ENCODE peak calls at places on chromosomes 13 and 19, in four cellular contexts. L is PC-9; V is CD8-positive, alpha-beta T cell; N is left ventricle myocardium inferior. S is an unnamed sample.

GRCh38 chr19:49098795-49099194 is 13.5 kb downstream of the SNRNP70 start:
- DNase-seq in L (no peak), V (no peak), N (no peak), S (no peak)

GRCh38 chr19:50300814-50301606 is 28.2 kb downstream of the KCNC3 start:
- DNase-seq in L (peak; percentile 73), V (no peak), N (no peak), S (peak; percentile 64)

GRCh38 chr13:21924958-21925357 is 254.1 kb downstream of the FGF9 start:
- DNase-seq in L (no peak), V (no peak), N (no peak), S (no peak)

GRCh38 chr13:30908416-30908980 is 2.4 kb downstream of the MEDAG start:
- DNase-seq in L (no peak), V (no peak), N (peak; percentile 47), S (peak; percentile 89)

GRCh38 chr13:50527612-50528509 is 315.6 kb downstream of the DLEU7 start:
- DNase-seq in L (no peak), V (no peak), N (no peak), S (no peak)

GRCh38 chr13:110637747-110638146 is 22.4 kb downstream of the NAXD start:
- DNase-seq in L (no peak), V (no peak), N (no peak), S (no peak)

GRCh38 chr19:51971624-51972023 is 15.0 kb downstream of the ZNF350 start:
- DNase-seq in L (no peak), V (peak; percentile 9), N (no peak), S (peak; percentile 23)

GRCh38 chr13:25046985-25047660 is 48.8 kb upstream of the PABPC3 start:
- DNase-seq in L (no peak), V (no peak), N (no peak), S (peak; percentile 16)

GRCh38 chr19:43474986-43475705 is 9.7 kb upstream of the LYPD3 start:
- DNase-seq in L (peak; percentile 81), V (peak; percentile 99), N (peak; percentile 95), S (no peak)

GRCh38 chr19:39410620-39411005 is 1.9 kb upstream of the PLEKHG2 start:
- DNase-seq in L (peak; percentile 15), V (peak; percentile 33), N (no peak), S (no peak)

GRCh38 chr13:98976941-98977340 is 923 bp downstream of the DOCK9 start:
- DNase-seq in L (no peak), V (no peak), N (no peak), S (no peak)

GRCh38 chr19:55353356-55353802 is 1.1 kb downstream of the COX6B2 start:
- DNase-seq in L (no peak), V (no peak), N (no peak), S (no peak)

GRCh38 chr19:10683064-10683426 is 18.2 kb upstream of the QTRT1 start:
- DNase-seq in L (no peak), V (no peak), N (no peak), S (no peak)

GRCh38 chr19:10681658-10682057 is 19.6 kb upstream of the QTRT1 start:
- DNase-seq in L (no peak), V (no peak), N (no peak), S (no peak)

GRCh38 chr19:10682397-10683063 is 18.7 kb upstream of the QTRT1 start:
- DNase-seq in L (no peak), V (no peak), N (no peak), S (no peak)

GRCh38 chr19:10685210-10685609 is 16.0 kb upstream of the QTRT1 start:
- DNase-seq in L (no peak), V (no peak), N (no peak), S (no peak)

DNA sequence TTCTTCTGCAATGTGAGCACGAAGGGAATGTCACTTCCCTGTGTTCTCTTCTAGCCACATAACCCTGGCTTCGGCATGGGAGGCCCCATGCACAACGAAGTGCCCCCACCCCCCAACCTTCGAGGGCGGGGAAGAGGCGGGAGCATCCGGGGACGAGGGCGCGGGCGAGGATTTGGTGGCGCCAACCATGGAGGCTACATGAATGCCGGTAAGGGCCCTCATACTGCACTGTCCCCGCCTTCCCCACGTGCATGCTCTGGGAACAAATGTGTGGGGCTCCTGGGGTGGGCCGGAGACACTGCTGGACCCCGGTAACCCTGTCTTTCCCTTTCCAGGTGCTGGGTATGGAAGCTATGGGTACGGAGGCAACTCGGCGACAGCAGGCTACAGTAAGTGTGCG is 17.7 kb upstream of the QTRT1 start:
- DNase-seq in L (no peak), V (no peak), N (no peak), S (no peak)
- H3K36me3 ChIP-seq in L (peaks cover 60% of the 10 kb centered on the region), V (peaks cover 85% of the 10 kb centered on the region), N (peaks cover 91% of the 10 kb centered on the region), S (peaks cover 96% of the 10 kb centered on the region)

GRCh38 chr19:36745870-36746269 is 26.7 kb downstream of the ZNF850 start:
- DNase-seq in L (peak; percentile 46), V (no peak), N (no peak), S (no peak)
- H3K9me3 ChIP-seq in L (peaks cover 60% of the 10 kb centered on the region), V (peaks cover 52% of the 10 kb centered on the region), N (peaks cover 100% of the 10 kb centered on the region), S (peaks cover 41% of the 10 kb centered on the region)

GRCh38 chr13:113002206-113002821 is 33.3 kb downstream of the MCF2L start:
- DNase-seq in L (peak; percentile 62), V (no peak), N (no peak), S (no peak)
- H3K4me3 ChIP-seq in L (peak overlapping the region; percentile 72), V (no peak overlapping the region), N (peak overlapping the region; percentile 60), S (no peak overlapping the region)

GRCh38 chr19:38375748-38376147 is 1.4 kb downstream of the PSMD8 start:
- DNase-seq in L (no peak), V (no peak), N (peak; percentile 53), S (no peak)

GRCh38 chr19:38377052-38377451 is 2.7 kb downstream of the PSMD8 start:
- DNase-seq in L (no peak), V (no peak), N (no peak), S (no peak)

GRCh38 chr19:38376576-38376975 is 2.2 kb downstream of the PSMD8 start:
- DNase-seq in L (no peak), V (no peak), N (no peak), S (no peak)

GRCh38 chr19:38381138-38381537 is 6.7 kb downstream of the GGN start:
- DNase-seq in L (no peak), V (no peak), N (no peak), S (no peak)

GRCh38 chr19:38378866-38379265 is 4.5 kb downstream of the PSMD8 start:
- DNase-seq in L (no peak), V (no peak), N (no peak), S (no peak)
- H3K36me3 ChIP-seq in L (peaks cover 40% of the 10 kb centered on the region), V (peaks cover 53% of the 10 kb centered on the region), N (peaks cover 75% of the 10 kb centered on the region), S (peaks cover 85% of the 10 kb centered on the region)

GRCh38 chr19:56868446-56868845 is 27.9 kb upstream of the PEG3 start:
- DNase-seq in L (no peak), V (no peak), N (no peak), S (no peak)
- H3K9me3 ChIP-seq in L (no peaks in the 10 kb centered on the region), V (no peaks in the 10 kb centered on the region), N (peaks cover 10% of the 10 kb centered on the region), S (no peaks in the 10 kb centered on the region)

DNA sequence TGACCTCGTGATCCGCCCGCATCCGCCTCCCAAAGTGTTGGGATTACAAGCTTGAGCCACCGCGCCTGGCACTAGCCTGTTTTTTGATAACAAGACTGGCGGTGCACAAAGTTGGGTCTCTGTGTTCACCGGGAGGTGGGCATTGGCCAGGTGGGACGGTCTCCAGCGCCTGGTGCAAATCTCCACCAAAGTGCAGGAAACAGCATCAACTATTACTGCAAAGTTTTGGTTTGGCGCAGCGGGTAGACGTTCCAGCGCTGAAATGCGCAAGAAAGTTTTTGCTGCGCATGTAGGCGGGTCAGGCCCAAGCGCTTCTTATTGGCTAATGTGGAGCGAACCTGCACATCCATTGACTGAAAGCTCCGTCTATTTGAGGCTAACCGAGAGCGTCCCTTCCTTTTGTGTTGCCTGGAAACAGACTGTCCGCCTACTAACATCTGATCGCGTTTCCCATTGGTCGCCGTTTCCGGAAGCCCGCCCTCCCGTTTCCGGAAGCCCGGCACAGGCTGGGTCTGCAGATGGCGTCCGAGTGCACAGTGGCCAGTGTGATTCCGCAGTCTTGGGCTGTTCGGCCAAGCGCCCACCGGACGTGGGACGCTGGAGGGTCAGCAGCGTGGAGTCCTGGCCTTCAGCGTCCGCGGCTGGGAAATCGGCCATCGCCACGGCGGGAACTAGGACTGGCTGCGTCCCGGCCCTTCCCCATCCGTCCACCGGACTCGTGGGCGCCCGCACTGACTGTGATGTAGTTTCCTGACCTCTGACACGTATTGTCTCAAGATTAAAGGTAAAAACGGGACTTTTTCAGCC is 53.3 kb upstream of the ZNF527 start:
- DNase-seq in L (peak; percentile 98), V (peak; percentile 88), N (peak; percentile 96), S (peak; percentile 96)
- H3K4me3 ChIP-seq in L (peak overlapping the region; percentile 79), V (peak overlapping the region; percentile 83), N (peak overlapping the region; percentile 97), S (peak overlapping the region; percentile 97)

DNA sequence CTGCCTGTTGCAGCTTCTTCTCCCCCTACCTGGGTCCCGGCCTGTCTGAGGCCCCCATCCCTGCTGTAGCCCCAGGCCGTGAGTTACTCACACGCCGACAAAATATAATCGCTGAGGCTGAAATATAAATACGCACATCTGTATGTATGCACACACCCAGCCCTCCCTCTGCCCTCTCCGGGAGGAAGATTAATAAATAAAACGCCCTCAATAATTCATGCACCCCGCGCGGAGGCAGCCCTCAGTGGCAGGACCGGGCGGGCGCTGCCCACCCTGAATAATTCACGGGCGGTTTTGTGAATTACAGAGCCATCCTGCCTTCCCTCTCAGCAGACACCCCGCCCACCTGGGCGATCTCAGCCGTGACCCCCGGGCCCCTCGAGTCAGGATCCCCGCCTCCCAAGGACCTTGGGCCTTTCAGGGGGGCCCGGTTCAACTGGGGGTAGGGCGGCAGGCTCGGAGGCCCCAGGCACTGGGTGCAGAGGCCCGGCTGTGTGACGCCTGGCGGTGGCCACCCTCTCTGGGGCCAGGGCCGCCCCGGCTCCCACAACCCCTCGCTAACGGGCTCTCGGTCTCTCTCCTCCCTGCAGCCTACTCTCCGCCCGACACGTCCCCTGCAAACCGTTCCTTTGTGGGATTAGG is 24.2 kb downstream of the SMIM24 start:
- DNase-seq in L (no peak), V (no peak), N (no peak), S (no peak)
- H3K36me3 ChIP-seq in L (no peaks in the 10 kb centered on the region), V (peaks cover 17% of the 10 kb centered on the region), N (peaks cover 66% of the 10 kb centered on the region), S (peaks cover 25% of the 10 kb centered on the region)

GRCh38 chr13:49099513-49099877 is 120.6 kb upstream of the MLNR start:
- DNase-seq in L (no peak), V (no peak), N (no peak), S (no peak)

GRCh38 chr13:49100637-49101570 is 119.2 kb upstream of the MLNR start:
- DNase-seq in L (no peak), V (no peak), N (no peak), S (no peak)

GRCh38 chr13:49098771-49099512 is 121.2 kb upstream of the MLNR start:
- DNase-seq in L (peak; percentile 50), V (no peak), N (no peak), S (no peak)

GRCh38 chr13:49097374-49097773 is 121.7 kb downstream of the FNDC3A start:
- DNase-seq in L (peak; percentile 41), V (no peak), N (no peak), S (peak; percentile 45)

DNA sequence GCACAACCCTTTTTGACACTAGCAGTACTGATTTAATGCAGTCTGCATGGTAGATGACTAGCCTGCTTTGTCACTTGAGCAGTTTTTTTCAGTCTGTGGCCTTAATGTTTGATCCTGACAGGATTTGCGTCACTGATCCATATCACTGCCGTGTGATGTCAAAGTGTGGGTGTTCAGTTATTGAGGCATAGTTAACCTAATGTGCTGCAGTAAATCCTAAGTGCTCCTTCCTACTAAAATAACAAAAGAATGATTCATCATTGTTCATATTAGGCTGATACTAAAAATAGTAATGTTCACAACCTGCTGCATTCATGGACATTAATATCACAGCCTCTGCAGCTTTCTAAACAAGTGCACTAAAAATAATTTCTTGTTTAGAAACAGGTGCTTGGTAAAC is 121.9 kb upstream of the MLNR start:
- DNase-seq in L (peak; percentile 91), V (no peak), N (no peak), S (peak; percentile 20)
- H3K9me3 ChIP-seq in L (no peaks in the 10 kb centered on the region), V (no peaks in the 10 kb centered on the region), N (no peaks in the 10 kb centered on the region), S (no peaks in the 10 kb centered on the region)